ENCODE peak calls at places on chromosomes 1 and 21, in four cellular contexts. One of them, this sample, is unnamed.

GRCh38 chr1:200856716-200857352 is 15.9 kb upstream of the GPR25 start:
- DNase-seq in HepG2: no peak
- DNase-seq in HCT116: no peak
- DNase-seq in K562: no peak
- DNase-seq in this sample: no peak

GRCh38 chr1:37475380-37476086 is 1.2 kb downstream of the ZC3H12A start:
- DNase-seq in K562: no peak
- DNase-seq in HepG2: no peak
- DNase-seq in HCT116: no peak
- DNase-seq in this sample: no peak

GRCh38 chr21:32184485-32184884 is 94.4 kb downstream of the MIS18A start:
- DNase-seq in HCT116: no peak
- DNase-seq in K562: no peak
- DNase-seq in HepG2: no peak
- DNase-seq in this sample: no peak

GRCh38 chr1:185439727-185440415 is 122.8 kb upstream of the IVNS1ABP start:
- DNase-seq in HCT116: no peak
- DNase-seq in HepG2: no peak
- DNase-seq in K562: no peak
- DNase-seq in this sample: no peak

GRCh38 chr1:34851431-34852105 is 8.0 kb downstream of the SMIM12 start:
- DNase-seq in HCT116: no peak
- DNase-seq in K562: no peak
- DNase-seq in HepG2: no peak
- DNase-seq in this sample: no peak

GRCh38 chr1:48556161-48556850 is 84.3 kb upstream of the SPATA6 start:
- DNase-seq in HCT116: no peak
- DNase-seq in K562: no peak
- DNase-seq in HepG2: no peak
- DNase-seq in this sample: no peak

GRCh38 chr1:84936116-84936810 is 43.3 kb upstream of the LPAR3 start:
- DNase-seq in HCT116: peak
- DNase-seq in HepG2: peak
- DNase-seq in K562: peak
- DNase-seq in this sample: peak

GRCh38 chr21:24045775-24046215 is 1561.5 kb downstream of the MRPL39 start:
- DNase-seq in HCT116: no peak
- DNase-seq in HepG2: no peak
- DNase-seq in K562: no peak
- DNase-seq in this sample: peak

GRCh38 chr1:44950892-44951291 is 35.5 kb downstream of the EIF2B3 start:
- DNase-seq in K562: no peak
- DNase-seq in HepG2: no peak
- DNase-seq in HCT116: no peak
- DNase-seq in this sample: no peak

GRCh38 chr1:91732291-91732953 is 153.5 kb downstream of the TGFBR3 start:
- DNase-seq in HCT116: peak
- DNase-seq in K562: peak
- DNase-seq in HepG2: no peak
- DNase-seq in this sample: no peak

GRCh38 chr1:163614346-163614745 is 292.6 kb downstream of the NUF2 start:
- DNase-seq in K562: no peak
- DNase-seq in HCT116: no peak
- DNase-seq in HepG2: no peak
- DNase-seq in this sample: no peak

GRCh38 chr1:24960071-24960801 is 30.2 kb upstream of the RUNX3 start:
- DNase-seq in K562: no peak
- DNase-seq in HCT116: no peak
- DNase-seq in HepG2: no peak
- DNase-seq in this sample: no peak

GRCh38 chr1:24899581-24900485 is 30.2 kb downstream of the RUNX3 start:
- DNase-seq in K562: no peak
- DNase-seq in HepG2: no peak
- DNase-seq in HCT116: no peak
- DNase-seq in this sample: no peak

GRCh38 chr1:203769505-203770343 is 4.7 kb downstream of the LAX1 start:
- DNase-seq in HCT116: no peak
- DNase-seq in K562: no peak
- DNase-seq in HepG2: peak
- DNase-seq in this sample: no peak

GRCh38 chr1:192747942-192748341 is 60.9 kb upstream of the RGS2 start:
- DNase-seq in HCT116: no peak
- DNase-seq in K562: no peak
- DNase-seq in HepG2: no peak
- DNase-seq in this sample: no peak

GRCh38 chr1:79129914-79130313 is 123.4 kb upstream of the ADGRL4 start:
- DNase-seq in K562: no peak
- DNase-seq in HCT116: no peak
- DNase-seq in HepG2: no peak
- DNase-seq in this sample: no peak

GRCh38 chr1:96538883-96539282 is 182.7 kb upstream of the PTBP2 start:
- DNase-seq in HCT116: no peak
- DNase-seq in K562: no peak
- DNase-seq in HepG2: no peak
- DNase-seq in this sample: no peak

GRCh38 chr21:39318091-39318959 is 4.9 kb upstream of the BRWD1 start:
- DNase-seq in HCT116: no peak
- DNase-seq in K562: no peak
- DNase-seq in HepG2: no peak
- DNase-seq in this sample: no peak

GRCh38 chr1:155174334-155175280 is 958 bp downstream of the TRIM46 start:
- DNase-seq in HepG2: no peak
- DNase-seq in HCT116: no peak
- DNase-seq in K562: peak
- DNase-seq in this sample: no peak

GRCh38 chr1:6025269-6026094 is 20.2 kb upstream of the KCNAB2 start:
- DNase-seq in HCT116: no peak
- DNase-seq in K562: no peak
- DNase-seq in HepG2: no peak
- DNase-seq in this sample: no peak

GRCh38 chr1:60620107-60620506 is 462.3 kb upstream of the NFIA start:
- DNase-seq in K562: no peak
- DNase-seq in HCT116: no peak
- DNase-seq in HepG2: no peak
- DNase-seq in this sample: no peak

GRCh38 chr1:17128361-17128760 is 9.1 kb upstream of the PADI2 start:
- DNase-seq in HepG2: no peak
- DNase-seq in K562: no peak
- DNase-seq in HCT116: peak
- DNase-seq in this sample: peak

GRCh38 chr1:8970870-8971337 is 25.2 kb downstream of the CA6 start:
- DNase-seq in K562: no peak
- DNase-seq in HepG2: no peak
- DNase-seq in HCT116: no peak
- DNase-seq in this sample: no peak

GRCh38 chr1:159056069-159056698 is 20.4 kb downstream of the AIM2 start:
- DNase-seq in K562: no peak
- DNase-seq in HCT116: no peak
- DNase-seq in HepG2: no peak
- DNase-seq in this sample: no peak

GRCh38 chr1:78553859-78554258 is 63.1 kb downstream of the PTGFR start:
- DNase-seq in HepG2: peak
- DNase-seq in K562: no peak
- DNase-seq in HCT116: peak
- DNase-seq in this sample: no peak

GRCh38 chr1:223712856-223713494 is 636 bp downstream of the CAPN2 start:
- DNase-seq in K562: peak
- DNase-seq in HepG2: no peak
- DNase-seq in HCT116: no peak
- DNase-seq in this sample: no peak

GRCh38 chr1:65230741-65231439 is 78.5 kb upstream of the DNAJC6 start:
- DNase-seq in HepG2: no peak
- DNase-seq in HCT116: no peak
- DNase-seq in K562: peak
- DNase-seq in this sample: no peak

GRCh38 chr21:43343095-43343991 is 83.6 kb downstream of the SIK1 start:
- DNase-seq in K562: no peak
- DNase-seq in HCT116: no peak
- DNase-seq in HepG2: peak
- DNase-seq in this sample: no peak

GRCh38 chr1:151803915-151804314 is 1.3 kb downstream of the LINGO4 start:
- DNase-seq in K562: no peak
- DNase-seq in HepG2: no peak
- DNase-seq in HCT116: no peak
- DNase-seq in this sample: no peak

GRCh38 chr1:190578531-190578930 is 100.9 kb upstream of the BRINP3 start:
- DNase-seq in K562: no peak
- DNase-seq in HepG2: no peak
- DNase-seq in HCT116: no peak
- DNase-seq in this sample: no peak

GRCh38 chr1:76133977-76134376 is 59.4 kb downstream of the ST6GALNAC3 start:
- DNase-seq in K562: no peak
- DNase-seq in HepG2: no peak
- DNase-seq in HCT116: no peak
- DNase-seq in this sample: no peak

GRCh38 chr1:156821801-156822200 is 5.2 kb upstream of the SH2D2A start:
- DNase-seq in HCT116: no peak
- DNase-seq in K562: no peak
- DNase-seq in HepG2: no peak
- DNase-seq in this sample: no peak

GRCh38 chr1:247962911-247963588 is 2.0 kb upstream of the OR2AK2 start:
- DNase-seq in K562: no peak
- DNase-seq in HepG2: no peak
- DNase-seq in HCT116: no peak
- DNase-seq in this sample: no peak

GRCh38 chr1:56137829-56138505 is 441.4 kb downstream of the PLPP3 start:
- DNase-seq in HepG2: no peak
- DNase-seq in HCT116: no peak
- DNase-seq in K562: no peak
- DNase-seq in this sample: no peak

GRCh38 chr1:205208805-205209204 is 2.7 kb downstream of the DSTYK start:
- DNase-seq in K562: no peak
- DNase-seq in HepG2: no peak
- DNase-seq in HCT116: no peak
- DNase-seq in this sample: no peak

GRCh38 chr1:193741228-193741627 is 554.8 kb upstream of the B3GALT2 start:
- DNase-seq in HCT116: no peak
- DNase-seq in K562: no peak
- DNase-seq in HepG2: no peak
- DNase-seq in this sample: no peak

GRCh38 chr21:31034378-31034777 is 3.9 kb downstream of the KRTAP19-8 start:
- DNase-seq in K562: no peak
- DNase-seq in HCT116: no peak
- DNase-seq in HepG2: no peak
- DNase-seq in this sample: no peak

GRCh38 chr1:77514871-77515776 is 167.3 kb downstream of the ZZZ3 start:
- DNase-seq in K562: no peak
- DNase-seq in HepG2: peak
- DNase-seq in HCT116: peak
- DNase-seq in this sample: no peak

DNA sequence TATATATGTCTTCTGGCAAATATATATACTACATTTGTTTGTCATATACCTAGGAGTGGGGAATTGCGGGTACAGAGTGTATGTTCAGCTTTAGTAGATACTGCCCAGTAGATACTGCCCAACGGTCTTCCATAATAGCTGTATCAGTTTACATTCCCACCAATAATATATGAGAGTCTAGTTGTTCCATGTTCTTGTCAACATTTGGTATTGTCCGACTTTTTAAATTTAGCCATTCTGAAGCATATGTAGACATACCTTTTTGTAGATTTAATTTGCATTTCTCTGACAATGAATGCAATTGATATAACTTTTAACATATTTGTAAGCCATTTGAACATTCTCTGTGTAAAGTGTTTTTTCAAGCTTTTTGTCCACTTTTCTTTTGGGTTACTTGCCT is 99.0 kb upstream of the HIVEP3 start:
- DNase-seq in HepG2: no peak
- DNase-seq in K562: no peak
- DNase-seq in HCT116: no peak
- DNase-seq in this sample: no peak
- TF ChIP-seq SIN3A in HepG2: no peak
- TF ChIP-seq SIN3A in K562: no peak
- TF ChIP-seq SIN3A in HCT116: no peak
- TF ChIP-seq SIN3A in this sample: no peak

GRCh38 chr1:7044471-7044805 is 259.2 kb downstream of the CAMTA1 start:
- DNase-seq in HepG2: no peak
- DNase-seq in K562: no peak
- DNase-seq in HCT116: no peak
- DNase-seq in this sample: no peak
- TF ChIP-seq SIN3A in HepG2: no peak
- TF ChIP-seq SIN3A in K562: no peak
- TF ChIP-seq SIN3A in HCT116: no peak
- TF ChIP-seq SIN3A in this sample: no peak

DNA sequence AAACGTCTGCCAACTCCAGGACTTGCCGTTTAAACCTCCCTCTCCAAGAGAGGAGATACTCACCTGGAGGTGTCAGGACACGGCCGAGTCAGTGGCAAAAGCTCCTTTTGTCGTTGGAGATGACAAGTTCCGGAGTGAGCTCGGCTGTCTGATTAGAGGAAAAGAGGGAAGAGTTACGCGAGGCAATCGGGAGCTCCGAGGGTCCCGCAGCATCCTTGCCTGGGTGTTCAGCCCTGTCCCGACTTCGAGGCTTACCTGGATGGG is 497 bp downstream of the ID3 start:
- DNase-seq in K562: no peak
- DNase-seq in HCT116: no peak
- DNase-seq in HepG2: no peak
- DNase-seq in this sample: no peak
- TF ChIP-seq SIN3A in K562: no peak
- TF ChIP-seq SIN3A in HCT116: no peak
- TF ChIP-seq SIN3A in HepG2: no peak
- TF ChIP-seq SIN3A in this sample: no peak

GRCh38 chr1:12067900-12068821 is 5.1 kb downstream of the TNFRSF8 start:
- DNase-seq in HCT116: no peak
- DNase-seq in K562: peak
- DNase-seq in HepG2: no peak
- DNase-seq in this sample: no peak
- TF ChIP-seq SIN3A in HCT116: no peak
- TF ChIP-seq SIN3A in K562: no peak
- TF ChIP-seq SIN3A in HepG2: no peak
- TF ChIP-seq SIN3A in this sample: no peak

DNA sequence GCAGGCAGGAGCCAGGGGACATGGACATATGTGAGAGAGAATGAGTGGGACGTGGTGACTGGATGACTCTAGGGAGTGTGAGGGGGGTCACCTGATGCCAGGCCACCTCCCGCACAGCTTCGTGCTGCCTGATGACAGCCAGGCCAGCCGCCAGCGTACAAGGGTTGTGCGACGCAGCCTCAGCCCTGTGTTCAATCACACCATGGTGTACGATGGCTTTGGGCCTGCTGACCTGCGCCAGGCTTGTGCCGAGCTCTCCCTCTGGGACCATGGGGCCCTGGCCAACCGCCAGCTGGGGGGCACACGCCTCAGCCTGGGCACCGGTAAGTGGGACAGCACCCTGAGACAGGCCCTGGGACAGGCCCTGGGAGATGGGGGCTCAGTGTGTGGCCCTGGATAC is 11.3 kb downstream of the SYTL1 start:
- DNase-seq in K562: no peak
- DNase-seq in HCT116: no peak
- DNase-seq in HepG2: no peak
- DNase-seq in this sample: no peak
- TF ChIP-seq SIN3A in K562: no peak
- TF ChIP-seq SIN3A in HCT116: no peak
- TF ChIP-seq SIN3A in HepG2: no peak
- TF ChIP-seq SIN3A in this sample: no peak

This sample was measured in Panc1.